ENCODE peak calls at places on chromosomes 13 and 19, in eight cellular contexts. One of them, this sample, is unnamed.

GRCh38 chr13:33349314-33349995 is 63.9 kb upstream of the STARD13 start:
- DNase-seq in fibroblast of lung: no peak
- DNase-seq in A673: peak
- DNase-seq in fibroblast of pulmonary artery: no peak
- DNase-seq in psoas muscle: peak
- DNase-seq in dorsolateral prefrontal cortex: no peak
- DNase-seq in mammary epithelial cell: no peak
- DNase-seq in endothelial cell of umbilical vein: no peak
- DNase-seq in this sample: no peak

GRCh38 chr19:13637664-13638063 is 126.7 kb upstream of the MRI1 start:
- DNase-seq in fibroblast of lung: peak
- DNase-seq in A673: no peak
- DNase-seq in fibroblast of pulmonary artery: no peak
- DNase-seq in psoas muscle: no peak
- DNase-seq in dorsolateral prefrontal cortex: no peak
- DNase-seq in mammary epithelial cell: peak
- DNase-seq in endothelial cell of umbilical vein: no peak
- DNase-seq in this sample: no peak

GRCh38 chr19:46082728-46083050 is 41.8 kb downstream of the IGFL3 start:
- DNase-seq in fibroblast of lung: peak
- DNase-seq in A673: no peak
- DNase-seq in fibroblast of pulmonary artery: no peak
- DNase-seq in psoas muscle: no peak
- DNase-seq in dorsolateral prefrontal cortex: no peak
- DNase-seq in mammary epithelial cell: peak
- DNase-seq in endothelial cell of umbilical vein: no peak
- DNase-seq in this sample: no peak

GRCh38 chr19:2986951-2987491 is 9.7 kb downstream of the TLE6 start:
- DNase-seq in fibroblast of lung: no peak
- DNase-seq in A673: no peak
- DNase-seq in fibroblast of pulmonary artery: no peak
- DNase-seq in psoas muscle: no peak
- DNase-seq in dorsolateral prefrontal cortex: no peak
- DNase-seq in mammary epithelial cell: no peak
- DNase-seq in endothelial cell of umbilical vein: peak
- DNase-seq in this sample: no peak

GRCh38 chr19:17311455-17312248 is 2.3 kb downstream of the DDA1 start:
- DNase-seq in fibroblast of lung: peak
- DNase-seq in A673: no peak
- DNase-seq in fibroblast of pulmonary artery: peak
- DNase-seq in psoas muscle: no peak
- DNase-seq in dorsolateral prefrontal cortex: no peak
- DNase-seq in mammary epithelial cell: peak
- DNase-seq in endothelial cell of umbilical vein: no peak
- DNase-seq in this sample: no peak

GRCh38 chr19:5434970-5435641 is 20.1 kb upstream of the ZNRF4 start:
- DNase-seq in fibroblast of lung: peak
- DNase-seq in A673: peak
- DNase-seq in fibroblast of pulmonary artery: peak
- DNase-seq in psoas muscle: no peak
- DNase-seq in dorsolateral prefrontal cortex: no peak
- DNase-seq in mammary epithelial cell: peak
- DNase-seq in endothelial cell of umbilical vein: no peak
- DNase-seq in this sample: peak

GRCh38 chr19:11581740-11582139 is 4.3 kb upstream of the ACP5 start:
- DNase-seq in fibroblast of lung: peak
- DNase-seq in A673: no peak
- DNase-seq in fibroblast of pulmonary artery: peak
- DNase-seq in psoas muscle: no peak
- DNase-seq in dorsolateral prefrontal cortex: no peak
- DNase-seq in mammary epithelial cell: no peak
- DNase-seq in endothelial cell of umbilical vein: no peak
- DNase-seq in this sample: no peak

GRCh38 chr13:99870541-99870940 is 101.0 kb downstream of the ZIC5 start:
- DNase-seq in fibroblast of lung: no peak
- DNase-seq in A673: no peak
- DNase-seq in fibroblast of pulmonary artery: no peak
- DNase-seq in psoas muscle: no peak
- DNase-seq in dorsolateral prefrontal cortex: no peak
- DNase-seq in mammary epithelial cell: no peak
- DNase-seq in endothelial cell of umbilical vein: no peak
- DNase-seq in this sample: no peak

GRCh38 chr13:99949657-99950413 is 21.7 kb downstream of the ZIC5 start:
- DNase-seq in fibroblast of lung: no peak
- DNase-seq in A673: peak
- DNase-seq in fibroblast of pulmonary artery: no peak
- DNase-seq in psoas muscle: no peak
- DNase-seq in dorsolateral prefrontal cortex: no peak
- DNase-seq in mammary epithelial cell: no peak
- DNase-seq in endothelial cell of umbilical vein: no peak
- DNase-seq in this sample: no peak

GRCh38 chr19:47735131-47735530 is 10.2 kb upstream of the NOP53 start:
- DNase-seq in fibroblast of lung: no peak
- DNase-seq in A673: no peak
- DNase-seq in fibroblast of pulmonary artery: no peak
- DNase-seq in psoas muscle: no peak
- DNase-seq in dorsolateral prefrontal cortex: no peak
- DNase-seq in mammary epithelial cell: no peak
- DNase-seq in endothelial cell of umbilical vein: no peak
- DNase-seq in this sample: no peak

GRCh38 chr13:47175172-47175806 is 278.4 kb upstream of the HTR2A start:
- DNase-seq in fibroblast of lung: peak
- DNase-seq in A673: peak
- DNase-seq in fibroblast of pulmonary artery: peak
- DNase-seq in psoas muscle: no peak
- DNase-seq in dorsolateral prefrontal cortex: no peak
- DNase-seq in mammary epithelial cell: peak
- DNase-seq in endothelial cell of umbilical vein: no peak
- DNase-seq in this sample: peak

GRCh38 chr13:51588406-51588949 is 4.2 kb downstream of the WDFY2 start:
- DNase-seq in fibroblast of lung: no peak
- DNase-seq in A673: no peak
- DNase-seq in fibroblast of pulmonary artery: no peak
- DNase-seq in psoas muscle: no peak
- DNase-seq in dorsolateral prefrontal cortex: no peak
- DNase-seq in mammary epithelial cell: no peak
- DNase-seq in endothelial cell of umbilical vein: no peak
- DNase-seq in this sample: no peak

GRCh38 chr19:3440082-3440481 is 40.2 kb downstream of the SMIM24 start:
- DNase-seq in fibroblast of lung: no peak
- DNase-seq in A673: peak
- DNase-seq in fibroblast of pulmonary artery: peak
- DNase-seq in psoas muscle: peak
- DNase-seq in dorsolateral prefrontal cortex: no peak
- DNase-seq in mammary epithelial cell: no peak
- DNase-seq in endothelial cell of umbilical vein: no peak
- DNase-seq in this sample: no peak

GRCh38 chr13:106318941-106319411 is 216.5 kb downstream of the EFNB2 start:
- DNase-seq in fibroblast of lung: peak
- DNase-seq in A673: no peak
- DNase-seq in fibroblast of pulmonary artery: peak
- DNase-seq in psoas muscle: no peak
- DNase-seq in dorsolateral prefrontal cortex: no peak
- DNase-seq in mammary epithelial cell: peak
- DNase-seq in endothelial cell of umbilical vein: peak
- DNase-seq in this sample: peak

GRCh38 chr19:13834308-13834790 is 39.1 kb downstream of the ZSWIM4 start:
- DNase-seq in fibroblast of lung: peak
- DNase-seq in A673: no peak
- DNase-seq in fibroblast of pulmonary artery: no peak
- DNase-seq in psoas muscle: no peak
- DNase-seq in dorsolateral prefrontal cortex: no peak
- DNase-seq in mammary epithelial cell: peak
- DNase-seq in endothelial cell of umbilical vein: no peak
- DNase-seq in this sample: no peak

GRCh38 chr13:44648392-44649117 is 72.4 kb upstream of the TSC22D1 start:
- DNase-seq in fibroblast of lung: no peak
- DNase-seq in A673: peak
- DNase-seq in fibroblast of pulmonary artery: peak
- DNase-seq in psoas muscle: no peak
- DNase-seq in dorsolateral prefrontal cortex: no peak
- DNase-seq in mammary epithelial cell: peak
- DNase-seq in endothelial cell of umbilical vein: peak
- DNase-seq in this sample: no peak

GRCh38 chr13:20393273-20394235 is 132.1 kb downstream of the CRYL1 start:
- DNase-seq in fibroblast of lung: no peak
- DNase-seq in A673: no peak
- DNase-seq in fibroblast of pulmonary artery: no peak
- DNase-seq in psoas muscle: no peak
- DNase-seq in dorsolateral prefrontal cortex: no peak
- DNase-seq in mammary epithelial cell: no peak
- DNase-seq in endothelial cell of umbilical vein: no peak
- DNase-seq in this sample: no peak

GRCh38 chr19:8116437-8117293 is 32.7 kb downstream of the FBN3 start:
- DNase-seq in fibroblast of lung: no peak
- DNase-seq in A673: no peak
- DNase-seq in fibroblast of pulmonary artery: no peak
- DNase-seq in psoas muscle: no peak
- DNase-seq in dorsolateral prefrontal cortex: no peak
- DNase-seq in mammary epithelial cell: no peak
- DNase-seq in endothelial cell of umbilical vein: no peak
- DNase-seq in this sample: no peak

GRCh38 chr13:71964491-71965108 is 97.6 kb upstream of the DACH1 start:
- DNase-seq in fibroblast of lung: peak
- DNase-seq in A673: no peak
- DNase-seq in fibroblast of pulmonary artery: no peak
- DNase-seq in psoas muscle: no peak
- DNase-seq in dorsolateral prefrontal cortex: no peak
- DNase-seq in mammary epithelial cell: no peak
- DNase-seq in endothelial cell of umbilical vein: no peak
- DNase-seq in this sample: no peak
- TF ChIP-seq CTCF in fibroblast of lung: no peak
- TF ChIP-seq CTCF in A673: no peak
- TF ChIP-seq CTCF in fibroblast of pulmonary artery: no peak
- TF ChIP-seq CTCF in psoas muscle: no peak
- TF ChIP-seq CTCF in dorsolateral prefrontal cortex: no peak
- TF ChIP-seq CTCF in mammary epithelial cell: no peak
- TF ChIP-seq CTCF in endothelial cell of umbilical vein: no peak
- TF ChIP-seq CTCF in this sample: no peak

DNA sequence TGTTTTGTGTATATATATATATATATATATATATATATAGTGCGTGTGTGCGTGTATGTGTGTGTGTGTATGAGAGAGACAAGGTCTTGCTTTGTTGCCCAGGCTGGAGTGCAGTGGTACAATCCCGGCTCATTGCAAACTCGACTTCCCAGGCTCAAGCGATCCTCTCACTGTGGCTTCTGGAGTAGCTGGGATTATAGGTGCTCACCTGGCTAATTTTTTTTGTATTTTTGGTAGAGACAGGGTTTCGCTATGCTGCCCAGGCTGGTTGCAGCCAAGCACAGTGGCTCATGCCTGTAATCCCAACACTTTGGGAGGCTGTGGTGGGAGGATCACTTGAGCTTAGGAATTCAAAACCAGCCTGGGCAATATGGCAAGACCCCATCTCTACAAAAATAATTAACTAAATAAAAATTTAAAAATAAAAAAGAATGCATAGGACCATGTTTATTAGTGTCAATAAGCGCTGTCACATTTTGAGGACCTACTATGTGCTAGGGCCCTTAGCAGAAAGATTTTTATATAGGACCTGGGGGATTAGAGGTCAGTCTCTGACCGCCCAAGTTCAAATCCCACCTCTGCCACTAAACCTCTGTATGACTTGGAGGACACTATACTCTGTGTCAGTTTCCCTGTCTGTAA is 1.8 kb downstream of the PVR start:
- DNase-seq in fibroblast of lung: no peak
- DNase-seq in A673: no peak
- DNase-seq in fibroblast of pulmonary artery: no peak
- DNase-seq in psoas muscle: no peak
- DNase-seq in dorsolateral prefrontal cortex: no peak
- DNase-seq in mammary epithelial cell: no peak
- DNase-seq in endothelial cell of umbilical vein: no peak
- DNase-seq in this sample: no peak
- H3K4me3 ChIP-seq in fibroblast of lung: peak
- H3K4me3 ChIP-seq in A673: no peak
- H3K4me3 ChIP-seq in fibroblast of pulmonary artery: peak
- H3K4me3 ChIP-seq in psoas muscle: peak
- H3K4me3 ChIP-seq in dorsolateral prefrontal cortex: no peak
- H3K4me3 ChIP-seq in mammary epithelial cell: no peak
- H3K4me3 ChIP-seq in endothelial cell of umbilical vein: no peak
- H3K4me3 ChIP-seq in this sample: peak

DNA sequence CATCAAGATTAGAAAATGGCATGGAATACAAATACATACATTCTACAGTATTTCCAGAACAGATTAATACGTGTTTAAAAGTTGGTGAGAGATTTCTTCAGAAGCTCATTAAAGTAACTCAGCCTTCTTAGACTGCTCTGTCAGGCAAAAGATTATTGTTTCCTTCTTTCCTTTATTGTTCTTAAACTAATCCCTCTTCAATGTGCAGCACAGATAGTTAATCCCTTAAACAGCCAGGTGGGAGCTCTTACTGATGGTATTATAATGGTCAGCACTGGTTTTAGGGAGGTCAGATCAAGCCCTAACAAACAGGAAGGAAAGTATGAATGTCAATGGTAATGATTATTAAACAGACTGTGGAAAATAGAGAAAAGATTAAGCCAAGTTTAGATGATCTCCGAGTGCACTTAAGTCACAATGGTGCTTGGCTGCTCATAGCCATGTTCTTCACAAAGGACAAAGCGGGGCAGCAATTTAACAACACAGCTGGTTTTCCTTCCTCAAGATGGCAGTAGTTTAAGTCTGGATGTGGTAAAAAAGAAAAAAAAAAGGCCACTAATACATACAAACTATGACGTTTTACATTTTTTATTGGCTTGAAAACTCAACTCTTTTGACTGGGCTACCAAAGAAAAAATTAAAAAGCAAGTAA is 992.6 kb downstream of the PCDH9 start:
- DNase-seq in fibroblast of lung: no peak
- DNase-seq in A673: peak
- DNase-seq in fibroblast of pulmonary artery: no peak
- DNase-seq in psoas muscle: no peak
- DNase-seq in dorsolateral prefrontal cortex: no peak
- DNase-seq in mammary epithelial cell: no peak
- DNase-seq in endothelial cell of umbilical vein: no peak
- DNase-seq in this sample: no peak
- TF ChIP-seq CTCF in fibroblast of lung: no peak
- TF ChIP-seq CTCF in A673: no peak
- TF ChIP-seq CTCF in fibroblast of pulmonary artery: no peak
- TF ChIP-seq CTCF in psoas muscle: no peak
- TF ChIP-seq CTCF in dorsolateral prefrontal cortex: no peak
- TF ChIP-seq CTCF in mammary epithelial cell: no peak
- TF ChIP-seq CTCF in endothelial cell of umbilical vein: no peak
- TF ChIP-seq CTCF in this sample: no peak

DNA sequence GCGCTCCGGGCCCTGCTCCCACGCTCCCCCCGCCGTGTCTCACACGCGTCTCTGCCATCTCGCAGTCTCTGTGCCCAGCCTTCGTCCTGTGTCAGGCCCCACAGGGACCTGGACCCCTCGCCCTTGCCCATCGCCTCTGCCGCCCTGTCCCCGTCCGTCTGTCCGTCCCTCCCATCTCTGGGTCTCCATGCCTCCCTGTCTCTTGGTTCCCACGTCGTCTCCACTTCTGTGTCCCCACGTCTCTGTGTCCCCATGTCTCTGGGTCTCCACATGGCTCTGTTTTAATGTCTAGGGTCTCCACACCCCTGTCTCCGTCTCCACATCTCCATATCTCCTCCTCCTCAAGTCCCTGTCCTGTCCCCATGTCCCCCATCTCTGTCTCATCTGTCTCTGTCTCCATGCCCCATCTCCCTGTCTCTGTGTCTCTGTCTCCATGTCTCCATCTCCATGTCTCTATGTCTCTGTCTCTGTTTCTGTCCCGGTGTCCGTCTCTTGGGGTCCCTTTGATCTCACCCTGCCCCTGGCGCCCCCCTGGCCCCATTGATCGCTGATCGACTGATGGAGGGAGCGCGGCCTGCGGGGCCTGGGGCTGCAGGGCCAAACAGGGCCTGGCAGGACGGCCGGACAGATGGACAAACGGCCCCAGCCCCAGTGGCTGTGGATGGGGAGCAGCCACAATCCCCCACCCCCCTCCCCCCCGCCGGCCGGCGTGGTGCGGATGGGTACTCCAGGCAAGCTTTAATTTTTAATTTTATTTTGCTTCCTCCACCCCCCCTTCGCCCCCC is 12.8 kb downstream of the ERFL start:
- DNase-seq in fibroblast of lung: no peak
- DNase-seq in A673: no peak
- DNase-seq in fibroblast of pulmonary artery: no peak
- DNase-seq in psoas muscle: no peak
- DNase-seq in dorsolateral prefrontal cortex: no peak
- DNase-seq in mammary epithelial cell: no peak
- DNase-seq in endothelial cell of umbilical vein: no peak
- DNase-seq in this sample: no peak
- H3K4me3 ChIP-seq in fibroblast of lung: no peak
- H3K4me3 ChIP-seq in A673: peak
- H3K4me3 ChIP-seq in fibroblast of pulmonary artery: no peak
- H3K4me3 ChIP-seq in psoas muscle: no peak
- H3K4me3 ChIP-seq in dorsolateral prefrontal cortex: no peak
- H3K4me3 ChIP-seq in mammary epithelial cell: no peak
- H3K4me3 ChIP-seq in endothelial cell of umbilical vein: no peak
- H3K4me3 ChIP-seq in this sample: no peak

This sample was measured in astrocyte of the cerebellum.